ENCODE peak calls at places on chromosomes 13 and 19, in nine cellular contexts. F, X, Z, N, M, K, E, G and A are unnamed samples.

GRCh38 chr13:111916201-111916600 is 150.7 kb upstream of the SOX1 start:
- DNase-seq in K (no peak), M (no peak), G (no peak), N (no peak), E (peak; percentile 1), Z (no peak), F (no peak), X (no peak), A (no peak)

GRCh38 chr13:112819111-112819510 is 129.3 kb downstream of the ATP11A start:
- DNase-seq in G (no peak), F (no peak), K (no peak), Z (no peak), N (no peak), M (no peak), E (no peak), X (no peak), A (no peak)

GRCh38 chr13:77810430-77810829 is 108.2 kb downstream of the EDNRB start:
- DNase-seq in G (peak; percentile 59), F (no peak), N (no peak), Z (no peak), X (no peak), M (peak; percentile 29), K (no peak), E (no peak), A (peak; percentile 6)

GRCh38 chr13:43572601-43573360 is 214.0 kb downstream of the ENOX1 start:
- DNase-seq in Z (no peak), F (peak; percentile 14), N (no peak), X (no peak), M (no peak), E (no peak), G (peak; percentile 77), K (no peak), A (no peak)

GRCh38 chr13:111658150-111659100 is 338.0 kb downstream of the TEX29 start:
- DNase-seq in X (no peak), F (no peak), N (no peak), E (no peak), K (no peak), G (no peak), M (peak; percentile 84), Z (no peak), A (no peak)

GRCh38 chr19:16001481-16002312 is 52.9 kb downstream of the OR10H4 start:
- DNase-seq in G (peak; percentile 55), K (no peak), M (no peak), E (peak; percentile 29), Z (no peak), F (peak; percentile 21), X (no peak), N (no peak), A (no peak)

GRCh38 chr19:13530720-13531119 is 24.4 kb upstream of the CACNA1A start:
- DNase-seq in K (no peak), Z (no peak), X (no peak), M (no peak), F (no peak), G (no peak), N (no peak), E (no peak), A (no peak)

GRCh38 chr13:22000191-22000590 is 329.3 kb downstream of the FGF9 start:
- DNase-seq in E (no peak), X (no peak), K (no peak), N (no peak), F (no peak), M (no peak), G (no peak), Z (no peak), A (no peak)

GRCh38 chr13:111006508-111007031 is 91.7 kb upstream of the ANKRD10 start:
- DNase-seq in M (no peak), E (peak; percentile 72), Z (no peak), G (no peak), N (no peak), K (peak; percentile 81), F (no peak), X (no peak), A (no peak)

GRCh38 chr19:19531951-19532805 is 3.5 kb downstream of the YJEFN3 start:
- DNase-seq in X (peak; percentile 35), M (peak; percentile 54), E (peak; percentile 85), Z (peak; percentile 81), G (peak; percentile 80), K (peak; percentile 91), N (peak; percentile 85), F (peak; percentile 56), A (peak; percentile 87)

GRCh38 chr13:28654276-28654675 is 4.7 kb upstream of the POMP start:
- DNase-seq in M (no peak), E (no peak), F (no peak), X (no peak), G (no peak), Z (no peak), N (no peak), K (no peak), A (no peak)

GRCh38 chr19:29372461-29372860 is 153.3 kb upstream of the VSTM2B start:
- DNase-seq in G (no peak), X (no peak), E (no peak), N (no peak), K (no peak), F (no peak), Z (no peak), M (no peak), A (no peak)

GRCh38 chr19:20422616-20423205 is 142.9 kb downstream of the ZNF737 start:
- DNase-seq in E (no peak), K (peak; percentile 48), N (no peak), F (no peak), Z (no peak), M (no peak), X (no peak), G (no peak), A (no peak)

GRCh38 chr13:40535345-40535836 is 131.1 kb downstream of the FOXO1 start:
- DNase-seq in X (no peak), E (peak; percentile 49), F (no peak), K (peak; percentile 70), G (no peak), Z (no peak), M (no peak), N (no peak), A (no peak)